ENCODE peak calls at places on chromosome 22, in five cellular contexts. U is body of pancreas, A is RWPE2, G is IMR-90, Q is adrenal gland. V is an unnamed sample.

GRCh38 chr22:19818264-19819208 is 36.1 kb downstream of the GNB1L start:
- DNase-seq in U (no peak), G (no peak), Q (peak; percentile 16), A (no peak), V (no peak)

GRCh38 chr22:48940988-48941902 is 886.4 kb downstream of the BRD1 start:
- DNase-seq in Q (no peak), A (no peak), G (no peak), U (no peak), V (no peak)

GRCh38 chr22:46619830-46620501 is at the start of gene GRAMD4:
- DNase-seq in U (peak; percentile 58), Q (no peak), A (no peak), G (no peak), V (peak; percentile 85)

GRCh38 chr22:35113341-35113740 is 47.4 kb downstream of the ISX start:
- DNase-seq in U (no peak), G (no peak), A (no peak), Q (no peak), V (no peak)

GRCh38 chr22:19853058-19853878 is 1.4 kb downstream of the GNB1L start:
- DNase-seq in Q (no peak), U (no peak), G (no peak), A (no peak), V (no peak)

GRCh38 chr22:32950366-32950765 is 107.8 kb downstream of the SYN3 start:
- DNase-seq in A (no peak), U (no peak), Q (no peak), G (no peak), V (no peak)

GRCh38 chr22:39433476-39434242 is 23.2 kb upstream of the MGAT3 start:
- DNase-seq in Q (peak; percentile 56), U (no peak), A (peak; percentile 38), G (no peak), V (peak; percentile 13)

GRCh38 chr22:19619144-19620009 is 94.9 kb upstream of the SEPTIN5 start:
- DNase-seq in U (no peak), A (no peak), G (no peak), Q (no peak), V (no peak)

GRCh38 chr22:46076651-46077339 is 73.5 kb upstream of the PPARA start:
- DNase-seq in U (no peak), G (peak; percentile 37), Q (peak; percentile 70), A (peak; percentile 64), V (peak; percentile 56)

GRCh38 chr22:17726561-17727243 is 47.6 kb downstream of the BID start:
- DNase-seq in G (peak; percentile 72), Q (peak; percentile 43), A (no peak), U (no peak), V (no peak)

GRCh38 chr22:41589260-41589600 is 410 bp downstream of the PMM1 start:
- DNase-seq in Q (no peak), G (no peak), A (no peak), U (peak; percentile 38), V (no peak)

GRCh38 chr22:38879102-38879729 is 7.2 kb upstream of the CBX6 start:
- DNase-seq in U (no peak), G (no peak), A (no peak), Q (no peak), V (no peak)

GRCh38 chr22:19723165-19723989 is at the start of gene GP1BB:
- DNase-seq in G (no peak), A (no peak), Q (no peak), U (peak; percentile 31), V (peak; percentile 72)

GRCh38 chr22:46587067-46587471 is 33.1 kb upstream of the GRAMD4 start:
- DNase-seq in A (no peak), G (no peak), U (no peak), Q (no peak), V (peak; percentile 48)

GRCh38 chr22:49464024-49464423 is 363.6 kb downstream of the BRD1 start:
- DNase-seq in U (no peak), G (no peak), A (no peak), Q (no peak), V (no peak)

GRCh38 chr22:19477321-19478085 is 1.5 kb downstream of the UFD1 start:
- DNase-seq in A (no peak), G (peak; percentile 16), U (no peak), Q (no peak), V (no peak)

GRCh38 chr22:47189056-47189916 is 426.8 kb downstream of the TBC1D22A start:
- DNase-seq in Q (no peak), G (no peak), A (no peak), U (no peak), V (no peak)

GRCh38 chr22:18999416-18999815 is 63.3 kb upstream of the PRODH start:
- DNase-seq in A (no peak), U (no peak), G (no peak), Q (no peak), V (no peak)

GRCh38 chr22:48101704-48102103 is 1339.3 kb downstream of the TBC1D22A start:
- DNase-seq in U (no peak), A (no peak), G (no peak), Q (peak; percentile 5), V (no peak)

GRCh38 chr22:37990862-37991261 is 6.5 kb upstream of the SOX10 start:
- DNase-seq in U (no peak), Q (no peak), G (no peak), A (no peak), V (no peak)

GRCh38 chr22:37060801-37061610 is 9.5 kb downstream of the KCTD17 start:
- DNase-seq in U (no peak), A (no peak), G (no peak), Q (no peak), V (no peak)

GRCh38 chr22:48874956-48875355 is 952.7 kb downstream of the BRD1 start:
- DNase-seq in U (no peak), Q (no peak), A (peak; percentile 17), G (no peak), V (no peak)

GRCh38 chr22:40855960-40856512 is 403 bp downstream of the ST13 start:
- DNase-seq in U (peak; percentile 23), A (no peak), Q (peak; percentile 45), G (peak; percentile 18), V (no peak)

GRCh38 chr22:41092847-41093371 is 517 bp downstream of the EP300 start:
- DNase-seq in G (peak; percentile 20), A (no peak), Q (peak; percentile 58), U (peak; percentile 46), V (peak; percentile 53)

GRCh38 chr22:48755332-48755949 is 1072.2 kb downstream of the BRD1 start:
- DNase-seq in U (no peak), Q (peak; percentile 8), A (no peak), G (no peak), V (no peak)

GRCh38 chr22:30004101-30004500 is 76.2 kb upstream of the HORMAD2 start:
- DNase-seq in G (peak; percentile 19), Q (no peak), U (no peak), A (no peak), V (no peak)

GRCh38 chr22:40803292-40803691 is 15.9 kb downstream of the SLC25A17 start:
- DNase-seq in Q (no peak), G (peak; percentile 26), A (no peak), U (no peak), V (no peak)

GRCh38 chr22:48782817-48783511 is 1044.7 kb downstream of the BRD1 start:
- DNase-seq in U (no peak), G (no peak), A (no peak), Q (no peak), V (no peak)

GRCh38 chr22:29214232-29214631 is 8.5 kb downstream of the EMID1 start:
- DNase-seq in G (no peak), Q (no peak), U (no peak), A (no peak), V (peak; percentile 28)

GRCh38 chr22:29883831-29884139 is 811 bp downstream of the MTMR3 start:
- DNase-seq in U (no peak), Q (no peak), A (no peak), G (peak; percentile 8), V (no peak)

GRCh38 chr22:39384750-39385480 is 14.7 kb upstream of the TAB1 start:
- DNase-seq in Q (peak; percentile 65), G (peak; percentile 28), U (no peak), A (no peak), V (no peak)

DNA sequence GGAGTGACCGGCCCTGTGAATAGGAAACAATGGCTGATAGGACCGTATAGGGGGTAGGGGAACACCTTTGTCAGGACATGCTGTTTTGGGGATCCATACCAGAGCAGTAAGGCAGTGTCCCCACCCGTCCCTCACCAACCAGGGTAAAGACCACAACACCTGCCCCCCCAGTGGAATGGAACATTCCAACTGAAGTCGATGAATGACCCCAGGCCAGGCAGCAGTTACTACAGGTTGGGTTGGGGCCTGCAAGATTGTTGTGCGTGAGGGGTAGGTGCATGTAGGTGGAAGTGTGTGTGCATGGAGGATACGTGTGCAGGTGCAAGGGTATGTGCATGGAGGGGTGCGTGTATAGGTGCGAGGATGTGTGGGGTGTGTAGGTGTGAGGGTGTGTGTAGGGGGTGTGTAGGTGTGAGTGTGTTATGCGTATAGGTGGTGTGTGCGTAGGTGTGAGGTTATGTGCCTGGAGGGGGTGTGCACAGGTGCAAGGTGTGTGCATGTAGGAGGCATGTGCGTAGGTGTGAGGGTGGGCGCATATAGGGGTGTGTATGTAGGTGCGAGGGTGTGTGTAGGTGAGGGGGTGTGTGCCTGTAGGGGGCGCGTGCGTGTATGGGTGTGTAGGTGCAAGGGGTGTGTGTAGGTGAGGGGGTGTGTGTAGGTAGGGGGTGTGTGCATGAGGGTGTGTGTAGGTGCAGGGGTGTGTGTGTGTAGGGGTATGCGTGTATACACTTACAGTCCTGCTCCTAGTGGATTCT is 32.9 kb downstream of the PISD start:
- DNase-seq in U (no peak), A (no peak), G (no peak), Q (no peak), V (no peak)
- TF ChIP-seq CTCF in U (no peak), A (no peak), G (peak; percentile 3), Q (no peak), V (no peak)

GRCh38 chr22:22911327-22912134 is 23.9 kb downstream of the IGLL5 start:
- DNase-seq in U (no peak), Q (no peak), A (no peak), G (no peak), V (peak; percentile 16)

GRCh38 chr22:22908941-22909604 is 21.5 kb downstream of the IGLL5 start:
- DNase-seq in A (no peak), U (no peak), G (no peak), Q (no peak), V (no peak)

GRCh38 chr22:22910272-22911240 is 22.9 kb downstream of the IGLL5 start:
- DNase-seq in G (no peak), Q (no peak), A (no peak), U (no peak), V (no peak)

GRCh38 chr22:22908495-22908861 is 20.9 kb downstream of the IGLL5 start:
- DNase-seq in Q (no peak), U (no peak), A (no peak), G (no peak), V (no peak)

GRCh38 chr22:22909605-22910271 is 22.1 kb downstream of the IGLL5 start:
- DNase-seq in G (no peak), Q (no peak), U (no peak), A (no peak), V (no peak)
- H3K4me1 ChIP-seq in G (no peaks in the 10 kb centered on the region), Q (no peaks in the 10 kb centered on the region), U (no peaks in the 10 kb centered on the region), A (no peaks in the 10 kb centered on the region), V (no peaks in the 10 kb centered on the region)

GRCh38 chr22:26481694-26482093 is 1.9 kb downstream of the HPS4 start:
- DNase-seq in A (no peak), Q (no peak), U (no peak), G (no peak), V (no peak)
- TF ChIP-seq CTCF in A (no peak), Q (no peak), U (no peak), G (no peak), V (no peak)

DNA sequence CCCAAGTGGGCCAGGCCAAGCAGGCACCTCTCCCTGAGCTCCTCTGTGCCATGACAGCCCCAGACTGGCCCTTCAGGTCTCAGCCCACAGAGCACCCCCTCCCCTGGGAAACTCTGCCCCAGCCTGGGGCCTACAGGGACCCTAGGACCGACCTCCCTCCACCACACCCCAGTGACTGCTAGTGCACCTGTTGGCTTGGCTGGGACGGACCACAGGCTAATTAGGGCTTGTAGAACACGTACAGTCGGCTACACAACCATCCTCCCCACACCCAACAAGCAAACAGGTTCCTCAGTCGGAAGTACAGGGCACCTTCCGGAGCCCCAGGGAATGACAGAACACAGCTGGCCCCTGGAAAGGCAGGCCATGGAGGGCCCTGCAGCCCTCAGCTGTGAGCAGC is 4.3 kb downstream of the SBF1 start:
- DNase-seq in U (no peak), G (no peak), Q (no peak), A (no peak), V (no peak)
- H3K4me1 ChIP-seq in U (peaks cover 54% of the 10 kb centered on the region), G (peaks cover 25% of the 10 kb centered on the region), Q (peaks cover 30% of the 10 kb centered on the region), A (peaks cover 24% of the 10 kb centered on the region), V (peaks cover 49% of the 10 kb centered on the region)

V was measured in heart left ventricle.